ENCODE peak calls at places on chromosomes 12 and 14, in eight cellular contexts. One of them, this sample, is unnamed. For H3K4me1, the result is how much of the 10 kb centered on the place peaks cover.

GRCh38 chr12:118302053-118302452 is 70.7 kb downstream of the TAOK3 start:
- DNase-seq in HCT116: no peak
- DNase-seq in fibroblast of lung: peak
- DNase-seq in mammary epithelial cell: peak
- DNase-seq in K562: no peak
- DNase-seq in PC-3: peak
- DNase-seq in trophoblast cell: peak
- DNase-seq in H1: no peak
- DNase-seq in this sample: no peak

GRCh38 chr12:110995016-110995415 is 74.6 kb upstream of the MYL2 start:
- DNase-seq in HCT116: no peak
- DNase-seq in fibroblast of lung: no peak
- DNase-seq in mammary epithelial cell: no peak
- DNase-seq in K562: no peak
- DNase-seq in PC-3: no peak
- DNase-seq in trophoblast cell: no peak
- DNase-seq in H1: no peak
- DNase-seq in this sample: no peak

GRCh38 chr14:67704484-67705089 is 2.9 kb downstream of the RDH12 start:
- DNase-seq in HCT116: peak
- DNase-seq in fibroblast of lung: peak
- DNase-seq in mammary epithelial cell: peak
- DNase-seq in K562: peak
- DNase-seq in PC-3: peak
- DNase-seq in trophoblast cell: peak
- DNase-seq in H1: no peak
- DNase-seq in this sample: peak

GRCh38 chr12:117387832-117388231 is 26.4 kb upstream of the NOS1 start:
- DNase-seq in HCT116: no peak
- DNase-seq in fibroblast of lung: no peak
- DNase-seq in mammary epithelial cell: no peak
- DNase-seq in K562: no peak
- DNase-seq in PC-3: no peak
- DNase-seq in trophoblast cell: no peak
- DNase-seq in H1: no peak
- DNase-seq in this sample: no peak

GRCh38 chr14:39275395-39275794 is 41.7 kb downstream of the MIA2 start:
- DNase-seq in HCT116: no peak
- DNase-seq in fibroblast of lung: no peak
- DNase-seq in mammary epithelial cell: no peak
- DNase-seq in K562: no peak
- DNase-seq in PC-3: no peak
- DNase-seq in trophoblast cell: no peak
- DNase-seq in H1: no peak
- DNase-seq in this sample: no peak

GRCh38 chr12:113186033-113186365 is 478 bp downstream of the RITA1 start:
- DNase-seq in HCT116: no peak
- DNase-seq in fibroblast of lung: peak
- DNase-seq in mammary epithelial cell: no peak
- DNase-seq in K562: no peak
- DNase-seq in PC-3: peak
- DNase-seq in trophoblast cell: no peak
- DNase-seq in H1: no peak
- DNase-seq in this sample: peak

GRCh38 chr12:75814856-75815754 is 216.5 kb downstream of the PHLDA1 start:
- DNase-seq in HCT116: no peak
- DNase-seq in fibroblast of lung: peak
- DNase-seq in mammary epithelial cell: peak
- DNase-seq in K562: no peak
- DNase-seq in PC-3: peak
- DNase-seq in trophoblast cell: peak
- DNase-seq in H1: no peak
- DNase-seq in this sample: no peak

GRCh38 chr12:89789862-89790261 is 81.2 kb upstream of the ATP2B1 start:
- DNase-seq in HCT116: no peak
- DNase-seq in fibroblast of lung: no peak
- DNase-seq in mammary epithelial cell: no peak
- DNase-seq in K562: no peak
- DNase-seq in PC-3: no peak
- DNase-seq in trophoblast cell: peak
- DNase-seq in H1: no peak
- DNase-seq in this sample: no peak

GRCh38 chr12:119177724-119178380 is 879 bp upstream of the HSPB8 start:
- DNase-seq in HCT116: no peak
- DNase-seq in fibroblast of lung: no peak
- DNase-seq in mammary epithelial cell: no peak
- DNase-seq in K562: no peak
- DNase-seq in PC-3: no peak
- DNase-seq in trophoblast cell: peak
- DNase-seq in H1: no peak
- DNase-seq in this sample: no peak

GRCh38 chr14:68146812-68147211 is 327.2 kb downstream of the RAD51B start:
- DNase-seq in HCT116: peak
- DNase-seq in fibroblast of lung: peak
- DNase-seq in mammary epithelial cell: peak
- DNase-seq in K562: no peak
- DNase-seq in PC-3: peak
- DNase-seq in trophoblast cell: peak
- DNase-seq in H1: no peak
- DNase-seq in this sample: no peak

GRCh38 chr14:99192823-99193222 is 79.2 kb downstream of the BCL11B start:
- DNase-seq in HCT116: no peak
- DNase-seq in fibroblast of lung: no peak
- DNase-seq in mammary epithelial cell: no peak
- DNase-seq in K562: no peak
- DNase-seq in PC-3: no peak
- DNase-seq in trophoblast cell: no peak
- DNase-seq in H1: no peak
- DNase-seq in this sample: no peak

GRCh38 chr12:5511644-5512584 is 80.0 kb downstream of the NTF3 start:
- DNase-seq in HCT116: peak
- DNase-seq in fibroblast of lung: peak
- DNase-seq in mammary epithelial cell: no peak
- DNase-seq in K562: peak
- DNase-seq in PC-3: peak
- DNase-seq in trophoblast cell: no peak
- DNase-seq in H1: no peak
- DNase-seq in this sample: peak

GRCh38 chr14:95106966-95107365 is 50.4 kb downstream of the DICER1 start:
- DNase-seq in HCT116: no peak
- DNase-seq in fibroblast of lung: no peak
- DNase-seq in mammary epithelial cell: peak
- DNase-seq in K562: no peak
- DNase-seq in PC-3: peak
- DNase-seq in trophoblast cell: no peak
- DNase-seq in H1: no peak
- DNase-seq in this sample: no peak

GRCh38 chr12:49702676-49703228 is 4.5 kb downstream of the FMNL3 start:
- DNase-seq in HCT116: no peak
- DNase-seq in fibroblast of lung: peak
- DNase-seq in mammary epithelial cell: no peak
- DNase-seq in K562: no peak
- DNase-seq in PC-3: no peak
- DNase-seq in trophoblast cell: no peak
- DNase-seq in H1: no peak
- DNase-seq in this sample: no peak

GRCh38 chr14:92121207-92121669 is 268 bp downstream of the NDUFB1 start:
- DNase-seq in HCT116: no peak
- DNase-seq in fibroblast of lung: peak
- DNase-seq in mammary epithelial cell: no peak
- DNase-seq in K562: peak
- DNase-seq in PC-3: peak
- DNase-seq in trophoblast cell: peak
- DNase-seq in H1: no peak
- DNase-seq in this sample: peak

GRCh38 chr12:118292836-118293235 is 79.9 kb downstream of the TAOK3 start:
- DNase-seq in HCT116: no peak
- DNase-seq in fibroblast of lung: no peak
- DNase-seq in mammary epithelial cell: no peak
- DNase-seq in K562: no peak
- DNase-seq in PC-3: no peak
- DNase-seq in trophoblast cell: no peak
- DNase-seq in H1: no peak
- DNase-seq in this sample: no peak

GRCh38 chr12:47990351-47991105 is 13.7 kb downstream of the COL2A1 start:
- DNase-seq in HCT116: no peak
- DNase-seq in fibroblast of lung: peak
- DNase-seq in mammary epithelial cell: no peak
- DNase-seq in K562: no peak
- DNase-seq in PC-3: no peak
- DNase-seq in trophoblast cell: no peak
- DNase-seq in H1: no peak
- DNase-seq in this sample: no peak

GRCh38 chr12:100348657-100349454 is 8.0 kb upstream of the SLC17A8 start:
- DNase-seq in HCT116: peak
- DNase-seq in fibroblast of lung: peak
- DNase-seq in mammary epithelial cell: peak
- DNase-seq in K562: no peak
- DNase-seq in PC-3: peak
- DNase-seq in trophoblast cell: no peak
- DNase-seq in H1: no peak
- DNase-seq in this sample: peak

GRCh38 chr12:10283028-10283427 is 24.6 kb upstream of the KLRD1 start:
- DNase-seq in HCT116: no peak
- DNase-seq in fibroblast of lung: peak
- DNase-seq in mammary epithelial cell: no peak
- DNase-seq in K562: no peak
- DNase-seq in PC-3: no peak
- DNase-seq in trophoblast cell: peak
- DNase-seq in H1: no peak
- DNase-seq in this sample: no peak

GRCh38 chr14:70808402-70809237 is 693 bp downstream of the MAP3K9 start:
- DNase-seq in HCT116: no peak
- DNase-seq in fibroblast of lung: peak
- DNase-seq in mammary epithelial cell: peak
- DNase-seq in K562: no peak
- DNase-seq in PC-3: no peak
- DNase-seq in trophoblast cell: peak
- DNase-seq in H1: no peak
- DNase-seq in this sample: peak

GRCh38 chr14:59484611-59485174 is 376 bp downstream of the JKAMP start:
- DNase-seq in HCT116: no peak
- DNase-seq in fibroblast of lung: peak
- DNase-seq in mammary epithelial cell: no peak
- DNase-seq in K562: no peak
- DNase-seq in PC-3: peak
- DNase-seq in trophoblast cell: no peak
- DNase-seq in H1: no peak
- DNase-seq in this sample: no peak

GRCh38 chr12:117470804-117471203 is 109.4 kb upstream of the NOS1 start:
- DNase-seq in HCT116: no peak
- DNase-seq in fibroblast of lung: no peak
- DNase-seq in mammary epithelial cell: no peak
- DNase-seq in K562: peak
- DNase-seq in PC-3: peak
- DNase-seq in trophoblast cell: no peak
- DNase-seq in H1: no peak
- DNase-seq in this sample: no peak

GRCh38 chr14:73286598-73286997 is 49.3 kb downstream of the PAPLN start:
- DNase-seq in HCT116: no peak
- DNase-seq in fibroblast of lung: no peak
- DNase-seq in mammary epithelial cell: no peak
- DNase-seq in K562: no peak
- DNase-seq in PC-3: no peak
- DNase-seq in trophoblast cell: no peak
- DNase-seq in H1: no peak
- DNase-seq in this sample: no peak

GRCh38 chr12:21526053-21526452 is at the start of gene SPX:
- DNase-seq in HCT116: no peak
- DNase-seq in fibroblast of lung: no peak
- DNase-seq in mammary epithelial cell: peak
- DNase-seq in K562: no peak
- DNase-seq in PC-3: peak
- DNase-seq in trophoblast cell: no peak
- DNase-seq in H1: no peak
- DNase-seq in this sample: no peak

GRCh38 chr14:35355981-35356839 is 48.3 kb downstream of the NFKBIA start:
- DNase-seq in HCT116: peak
- DNase-seq in fibroblast of lung: peak
- DNase-seq in mammary epithelial cell: no peak
- DNase-seq in K562: peak
- DNase-seq in PC-3: peak
- DNase-seq in trophoblast cell: peak
- DNase-seq in H1: no peak
- DNase-seq in this sample: no peak

GRCh38 chr12:68745376-68745903 is 536 bp upstream of the SLC35E3 start:
- DNase-seq in HCT116: no peak
- DNase-seq in fibroblast of lung: no peak
- DNase-seq in mammary epithelial cell: no peak
- DNase-seq in K562: no peak
- DNase-seq in PC-3: no peak
- DNase-seq in trophoblast cell: no peak
- DNase-seq in H1: no peak
- DNase-seq in this sample: no peak
- H3K9ac ChIP-seq in HCT116: peak
- H3K9ac ChIP-seq in fibroblast of lung: peak
- H3K9ac ChIP-seq in mammary epithelial cell: peak
- H3K9ac ChIP-seq in K562: peak
- H3K9ac ChIP-seq in PC-3: peak
- H3K9ac ChIP-seq in trophoblast cell: peak
- H3K9ac ChIP-seq in H1: no peak
- H3K9ac ChIP-seq in this sample: no peak

GRCh38 chr12:92394895-92395294 is 249.2 kb upstream of the BTG1 start:
- DNase-seq in HCT116: no peak
- DNase-seq in fibroblast of lung: no peak
- DNase-seq in mammary epithelial cell: no peak
- DNase-seq in K562: peak
- DNase-seq in PC-3: no peak
- DNase-seq in trophoblast cell: no peak
- DNase-seq in H1: no peak
- DNase-seq in this sample: no peak
- H3K4me1 ChIP-seq in HCT116: under half
- H3K4me1 ChIP-seq in fibroblast of lung: under half
- H3K4me1 ChIP-seq in mammary epithelial cell: under half
- H3K4me1 ChIP-seq in K562: under half
- H3K4me1 ChIP-seq in PC-3: under half
- H3K4me1 ChIP-seq in trophoblast cell: under half
- H3K4me1 ChIP-seq in H1: under half
- H3K4me1 ChIP-seq in this sample: under half

DNA sequence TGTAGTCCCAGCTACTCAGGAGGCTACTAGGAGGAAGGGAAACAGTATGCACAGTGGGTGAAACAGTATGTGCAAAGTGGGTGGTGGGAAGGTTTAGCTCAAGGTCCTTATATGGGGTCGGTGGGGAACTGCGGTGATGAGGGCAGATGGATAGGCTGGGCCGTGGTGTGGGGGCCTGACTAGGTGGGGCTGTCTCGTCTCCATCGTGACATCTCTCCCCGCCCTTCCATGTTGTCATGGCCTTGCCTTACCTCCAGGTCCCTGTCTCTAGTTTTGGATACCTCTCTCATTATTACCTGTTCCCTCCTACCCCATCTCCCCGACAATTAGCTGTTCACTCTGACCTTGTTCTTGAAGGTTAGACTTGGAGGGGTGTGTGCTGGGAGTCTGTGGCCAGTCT is 4.4 kb upstream of the NR4A1 start:
- DNase-seq in HCT116: no peak
- DNase-seq in fibroblast of lung: no peak
- DNase-seq in mammary epithelial cell: no peak
- DNase-seq in K562: no peak
- DNase-seq in PC-3: no peak
- DNase-seq in trophoblast cell: no peak
- DNase-seq in H1: no peak
- DNase-seq in this sample: no peak
- H3K9ac ChIP-seq in HCT116: no peak
- H3K9ac ChIP-seq in fibroblast of lung: no peak
- H3K9ac ChIP-seq in mammary epithelial cell: no peak
- H3K9ac ChIP-seq in K562: peak
- H3K9ac ChIP-seq in PC-3: no peak
- H3K9ac ChIP-seq in trophoblast cell: no peak
- H3K9ac ChIP-seq in H1: no peak
- H3K9ac ChIP-seq in this sample: no peak

GRCh38 chr12:108697905-108698304 is 33.4 kb downstream of the CORO1C start:
- DNase-seq in HCT116: no peak
- DNase-seq in fibroblast of lung: no peak
- DNase-seq in mammary epithelial cell: no peak
- DNase-seq in K562: no peak
- DNase-seq in PC-3: no peak
- DNase-seq in trophoblast cell: no peak
- DNase-seq in H1: no peak
- DNase-seq in this sample: no peak
- H3K4me1 ChIP-seq in HCT116: under half
- H3K4me1 ChIP-seq in fibroblast of lung: half or more
- H3K4me1 ChIP-seq in mammary epithelial cell: half or more
- H3K4me1 ChIP-seq in K562: under half
- H3K4me1 ChIP-seq in PC-3: under half
- H3K4me1 ChIP-seq in trophoblast cell: under half
- H3K4me1 ChIP-seq in H1: under half
- H3K4me1 ChIP-seq in this sample: under half

This sample was measured in neural progenitor cell.